ENCODE peak calls at places on chromosomes 7 and 10, in eight cellular contexts. A is ascending aorta; T is CD8-positive, alpha-beta T cell; D is esophagus squamous epithelium; M is psoas muscle; U is tibial nerve; H is cardiac muscle cell; O is SK-N-SH. Z is an unnamed sample. For H3K4me1, the result is how much of the 10 kb centered on the place peaks cover.

GRCh38 chr7:43199333-43199732 is 86.9 kb downstream of the HECW1 start:
- DNase-seq in H (no peak), O (no peak), M (no peak), D (no peak), U (no peak), A (no peak), T (no peak), Z (no peak)

GRCh38 chr7:140924019-140924820 is 509 bp downstream of the BRAF start:
- DNase-seq in U (peak), H (peak), O (peak), D (peak), T (peak), A (peak), M (peak), Z (peak)

GRCh38 chr10:12854988-12855387 is 146.5 kb downstream of the CCDC3 start:
- DNase-seq in M (no peak), A (no peak), D (no peak), H (no peak), T (no peak), U (no peak), O (no peak), Z (no peak)

GRCh38 chr10:13683017-13683416 is 96.3 kb downstream of the PRPF18 start:
- DNase-seq in U (no peak), A (no peak), M (no peak), H (no peak), T (no peak), O (no peak), D (no peak), Z (no peak)

GRCh38 chr10:86387221-86387794 is 20.7 kb upstream of the GRID1 start:
- DNase-seq in M (no peak), H (no peak), O (peak), A (no peak), D (no peak), U (no peak), T (no peak), Z (no peak)

GRCh38 chr10:117621795-117622420 is 79.4 kb downstream of the EMX2 start:
- DNase-seq in D (no peak), O (no peak), H (no peak), M (no peak), A (no peak), U (no peak), T (no peak), Z (no peak)

GRCh38 chr10:75400163-75400768 is 1.3 kb downstream of the ZNF503 start:
- DNase-seq in H (peak), O (peak), T (no peak), A (no peak), U (no peak), M (no peak), D (no peak), Z (no peak)

GRCh38 chr7:2044883-2045471 is 187.8 kb downstream of the MAD1L1 start:
- DNase-seq in O (peak), M (peak), U (no peak), A (peak), H (no peak), D (no peak), T (no peak), Z (peak)

GRCh38 chr10:117365612-117366011 is 9.6 kb downstream of the PDZD8 start:
- DNase-seq in A (no peak), U (no peak), H (no peak), D (no peak), T (no peak), M (no peak), O (no peak), Z (no peak)

GRCh38 chr10:43120948-43121290 is 17.3 kb upstream of the CSGALNACT2 start:
- DNase-seq in M (peak), D (no peak), A (peak), T (peak), O (no peak), H (no peak), U (peak), Z (no peak)

GRCh38 chr7:40538281-40538680 is 403.5 kb downstream of the SUGCT start:
- DNase-seq in U (no peak), H (no peak), M (no peak), T (no peak), A (no peak), O (no peak), D (no peak), Z (no peak)

GRCh38 chr7:79789584-79790345 is 336.3 kb upstream of the MAGI2 start:
- DNase-seq in M (no peak), U (no peak), A (no peak), T (no peak), O (no peak), H (no peak), D (no peak), Z (no peak)

GRCh38 chr10:60099998-60100747 is 193.8 kb upstream of the CCDC6 start:
- DNase-seq in U (peak), M (no peak), H (peak), D (no peak), T (no peak), A (no peak), O (peak), Z (peak)

GRCh38 chr7:36686499-36686898 is 37.8 kb downstream of the AOAH start:
- DNase-seq in T (peak), O (no peak), A (no peak), H (no peak), D (no peak), M (no peak), U (no peak), Z (peak)

GRCh38 chr10:31602541-31603244 is 283.7 kb downstream of the ZEB1 start:
- DNase-seq in U (peak), H (peak), A (peak), D (no peak), O (peak), M (peak), T (peak), Z (peak)

GRCh38 chr10:31751401-31752080 is 177.1 kb downstream of the ARHGAP12 start:
- DNase-seq in U (no peak), D (no peak), M (no peak), H (no peak), O (no peak), A (peak), T (no peak), Z (no peak)

GRCh38 chr10:111207525-111207924 is 130.7 kb downstream of the ADRA2A start:
- DNase-seq in M (no peak), D (no peak), H (no peak), T (peak), O (peak), A (no peak), U (no peak), Z (peak)

GRCh38 chr7:125828153-125828690 is 898.6 kb upstream of the POT1 start:
- DNase-seq in D (no peak), H (no peak), A (no peak), O (no peak), U (no peak), T (no peak), M (no peak), Z (no peak)

GRCh38 chr10:131850490-131850880 is 50.3 kb upstream of the PPP2R2D start:
- DNase-seq in D (no peak), M (no peak), H (no peak), U (no peak), O (no peak), A (no peak), T (no peak), Z (no peak)

GRCh38 chr10:62805139-62806092 is 896 bp downstream of the ADO start:
- DNase-seq in U (no peak), O (peak), D (no peak), M (peak), A (no peak), T (no peak), H (peak), Z (peak)

GRCh38 chr10:32149257-32149955 is 93.2 kb upstream of the KIF5B start:
- DNase-seq in D (no peak), A (peak), T (no peak), H (no peak), M (peak), U (peak), O (no peak), Z (no peak)

GRCh38 chr7:80150621-80151273 is 16.1 kb downstream of the GNAI1 start:
- DNase-seq in A (no peak), H (no peak), U (no peak), O (no peak), D (no peak), M (no peak), T (no peak), Z (no peak)

GRCh38 chr10:71812016-71812912 is 38.8 kb downstream of the PSAP start:
- DNase-seq in D (no peak), A (peak), U (peak), O (peak), H (peak), T (peak), M (peak), Z (peak)

GRCh38 chr10:78520737-78521430 is 487.2 kb downstream of the RPS24 start:
- DNase-seq in O (no peak), A (no peak), H (peak), D (no peak), M (no peak), U (no peak), T (no peak), Z (peak)

GRCh38 chr10:125792342-125793063 is 16.9 kb upstream of the MMP21 start:
- DNase-seq in O (no peak), U (no peak), D (no peak), A (peak), T (peak), M (no peak), H (no peak), Z (no peak)

GRCh38 chr7:29116361-29116760 is 30.0 kb downstream of the CPVL start:
- DNase-seq in U (no peak), D (no peak), A (no peak), M (no peak), H (no peak), O (no peak), T (no peak), Z (no peak)

GRCh38 chr10:35326466-35327235 is 9.7 kb upstream of the CCNY start:
- DNase-seq in O (no peak), T (no peak), M (no peak), U (no peak), A (no peak), D (no peak), H (no peak), Z (no peak)

GRCh38 chr10:35328404-35329037 is 7.8 kb upstream of the CCNY start:
- DNase-seq in D (no peak), A (no peak), U (no peak), O (no peak), M (no peak), H (no peak), T (no peak), Z (no peak)

GRCh38 chr10:35327770-35328403 is 8.4 kb upstream of the CCNY start:
- DNase-seq in A (no peak), D (no peak), T (no peak), U (no peak), M (no peak), O (no peak), H (peak), Z (no peak)

GRCh38 chr10:35331894-35332640 is 4.2 kb upstream of the CCNY start:
- DNase-seq in O (no peak), T (no peak), H (peak), A (no peak), M (no peak), D (no peak), U (no peak), Z (no peak)

GRCh38 chr10:35329520-35329919 is 6.8 kb upstream of the CCNY start:
- DNase-seq in D (no peak), M (no peak), A (no peak), O (no peak), T (no peak), H (peak), U (no peak), Z (no peak)
- H3K4me1 ChIP-seq in D (under half), M (half or more), A (under half), O (under half), T (under half), H (under half), U (under half), Z (under half)

GRCh38 chr7:34747842-34748241 is 89.8 kb downstream of the NPSR1 start:
- DNase-seq in H (no peak), T (no peak), M (no peak), D (no peak), U (no peak), O (peak), A (no peak), Z (no peak)
- TF ChIP-seq CTCF in H (no peak), T (no peak), M (no peak), D (no peak), U (no peak), O (no peak), A (no peak), Z (no peak)

GRCh38 chr7:158423190-158423555 is 164.4 kb downstream of the PTPRN2 start:
- DNase-seq in O (no peak), U (no peak), A (no peak), H (no peak), M (no peak), T (no peak), D (no peak), Z (no peak)
- H3K4me3 ChIP-seq in O (no peak), U (no peak), A (no peak), H (no peak), M (no peak), T (no peak), D (no peak), Z (no peak)

DNA sequence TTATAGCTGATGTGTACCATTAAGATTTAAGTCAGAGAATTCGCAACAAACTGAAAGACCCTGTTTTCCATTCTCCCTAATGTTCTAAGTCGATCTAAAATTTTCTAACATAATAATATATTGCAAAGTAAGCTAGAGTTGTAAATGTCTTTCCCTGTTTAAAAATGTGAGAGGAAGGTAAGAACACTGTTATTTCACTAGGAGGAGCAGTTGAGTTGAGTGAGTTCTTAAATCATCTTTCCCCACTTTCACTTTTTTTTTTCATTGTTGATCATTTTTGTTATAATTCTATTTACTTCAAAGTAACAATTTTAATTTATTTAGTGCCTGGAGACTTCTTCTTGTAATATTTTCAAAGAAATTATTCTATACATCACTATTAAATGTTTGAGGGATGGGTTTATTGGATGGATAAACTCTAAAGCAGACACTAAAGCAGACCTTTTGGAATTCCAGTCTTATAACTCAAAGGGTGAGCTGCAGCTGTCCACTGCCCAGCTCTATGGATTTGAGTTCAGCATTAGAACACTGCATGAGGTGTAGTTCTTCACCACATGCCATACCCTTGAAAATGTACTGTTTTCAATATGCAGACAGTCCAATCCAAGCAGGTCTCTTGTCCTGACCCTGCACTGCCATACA is 181.3 kb upstream of the FZD1 start:
- DNase-seq in O (peak), M (no peak), A (no peak), D (no peak), H (peak), U (no peak), T (no peak), Z (no peak)
- H3K4me1 ChIP-seq in O (under half), M (under half), A (under half), D (under half), H (under half), U (under half), T (under half), Z (under half)

DNA sequence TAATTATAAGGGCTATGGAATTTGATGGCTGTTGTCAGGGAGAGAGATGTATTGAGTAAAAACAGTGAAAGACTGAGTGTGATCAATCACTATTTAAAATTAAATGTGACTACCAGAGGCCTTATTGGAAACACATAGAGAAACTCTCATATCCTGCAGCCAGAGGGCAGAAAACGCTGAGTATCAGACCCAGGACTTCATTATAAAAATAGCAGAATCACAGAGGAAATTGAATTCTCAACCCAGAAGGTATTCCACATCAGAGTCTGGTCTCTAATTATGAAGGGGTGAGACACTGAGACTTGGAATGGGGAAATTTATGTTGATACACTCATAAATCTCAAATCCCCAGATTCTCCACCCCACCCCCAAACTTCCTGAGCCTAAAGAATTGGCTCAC is 69.5 kb upstream of the IL6 start:
- DNase-seq in T (no peak), A (no peak), H (no peak), O (no peak), U (no peak), M (no peak), D (no peak), Z (no peak)
- TF ChIP-seq CTCF in T (no peak), A (no peak), H (no peak), O (peak), U (no peak), M (no peak), D (no peak), Z (no peak)

GRCh38 chr10:5199398-5199797 is 2.8 kb downstream of the AKR1C4 start:
- DNase-seq in H (no peak), D (no peak), O (no peak), T (no peak), U (no peak), A (no peak), M (no peak), Z (no peak)
- H3K4me3 ChIP-seq in H (no peak), D (no peak), O (no peak), T (no peak), U (no peak), A (no peak), M (no peak), Z (no peak)